ENCODE peak calls at places on chromosomes 6 and 20, in ten cellular contexts. W is heart right ventricle, Q is ovary, L is WERI-Rb-1, C is fibroblast of the aortic adventitia, F is fibroblast of pulmonary artery, D is fibroblast of lung, Y is AG04450, B is adrenal gland, N is kidney epithelial cell. J is an unnamed sample.

GRCh38 chr6:2695464-2696095 is 55.1 kb downstream of the MYLK4 start:
- DNase-seq in B (no peak), C (peak; percentile 70), F (peak; percentile 76), D (peak; percentile 74), L (no peak), Y (peak; percentile 7), N (no peak), Q (no peak), W (no peak), J (no peak)

GRCh38 chr20:38260025-38260377 is 534 bp downstream of the KIAA1755 start:
- DNase-seq in N (no peak), D (no peak), Q (no peak), C (peak; percentile 52), W (no peak), L (no peak), B (no peak), F (no peak), Y (no peak), J (no peak)

GRCh38 chr6:107823047-107823557 is 1.0 kb downstream of the SCML4 start:
- DNase-seq in Y (no peak), F (no peak), L (no peak), C (no peak), D (no peak), W (no peak), Q (no peak), B (no peak), N (no peak), J (no peak)

GRCh38 chr20:17958326-17959256 is 10.0 kb downstream of the SNX5 start:
- DNase-seq in Q (no peak), L (no peak), C (no peak), W (no peak), N (no peak), F (no peak), D (peak; percentile 71), Y (no peak), B (no peak), J (no peak)

GRCh38 chr6:72272958-72273357 is 348.9 kb upstream of the KCNQ5 start:
- DNase-seq in W (no peak), Q (no peak), L (no peak), D (peak; percentile 44), C (peak; percentile 0), F (peak; percentile 26), Y (peak; percentile 13), N (no peak), B (no peak), J (no peak)

GRCh38 chr6:75345413-75345812 is 60.8 kb upstream of the TMEM30A start:
- DNase-seq in Y (no peak), N (no peak), W (no peak), F (no peak), B (no peak), D (no peak), C (no peak), L (peak; percentile 45), Q (no peak), J (no peak)

GRCh38 chr20:40254023-40254772 is 434.8 kb downstream of the MAFB start:
- DNase-seq in F (peak; percentile 7), D (peak; percentile 17), Q (peak; percentile 26), W (peak; percentile 34), B (peak; percentile 40), L (no peak), C (peak; percentile 6), Y (no peak), N (no peak), J (no peak)

GRCh38 chr6:169323221-169323620 is 69.6 kb upstream of the THBS2 start:
- DNase-seq in W (no peak), L (no peak), D (no peak), F (no peak), C (no peak), N (no peak), Y (no peak), B (no peak), Q (no peak), J (no peak)

GRCh38 chr20:32163951-32164350 is 43.6 kb downstream of the PLAGL2 start:
- DNase-seq in N (no peak), Q (no peak), Y (no peak), B (no peak), L (no peak), C (no peak), F (no peak), D (no peak), W (no peak), J (no peak)

DNA sequence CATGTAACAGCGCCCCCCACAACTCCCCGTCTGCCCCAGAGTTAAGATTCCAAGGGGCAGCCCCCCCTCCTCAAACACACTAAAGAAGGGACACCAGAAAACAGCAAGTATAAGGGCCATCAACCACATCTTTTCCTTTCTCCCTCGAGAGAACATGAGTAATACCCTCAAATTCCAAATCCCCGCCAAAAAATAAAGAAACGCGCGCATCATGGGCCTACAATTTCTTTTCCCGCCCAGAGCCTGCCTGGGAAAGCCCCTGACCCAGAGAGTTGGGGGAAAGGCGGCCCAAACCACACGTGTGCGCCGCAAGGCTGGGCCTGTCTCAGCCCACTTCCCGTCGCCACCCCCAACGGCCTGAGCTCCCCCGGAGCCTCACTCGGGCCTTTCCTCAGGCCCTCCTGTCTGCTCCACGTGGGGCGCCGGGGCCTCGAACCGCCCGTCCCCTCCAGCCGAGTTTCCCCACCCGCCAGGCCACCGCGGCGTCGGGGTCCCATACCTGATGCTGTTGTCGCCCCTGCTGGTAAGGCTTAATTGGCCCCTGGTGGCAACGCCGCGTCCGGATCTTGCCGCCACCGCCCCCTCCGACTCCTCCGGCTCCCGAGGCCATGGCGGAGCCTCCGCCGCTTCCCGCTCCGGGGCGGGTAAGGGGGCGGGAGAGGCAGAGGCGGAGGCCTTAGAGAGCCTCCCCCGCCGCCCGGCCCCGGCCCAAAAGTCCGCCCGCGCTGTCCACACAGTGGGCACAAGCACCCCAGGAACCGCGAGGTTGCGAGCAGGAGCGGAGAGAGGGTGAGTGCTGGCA is 746 bp downstream of the NUP153 start:
- DNase-seq in C (peak; percentile 56), L (peak; percentile 76), B (peak; percentile 60), Q (peak; percentile 73), Y (peak; percentile 27), W (peak; percentile 59), D (peak; percentile 42), F (peak; percentile 61), N (no peak), J (no peak)
- TF ChIP-seq CTCF in C (no peak), L (peak; percentile 20), B (peak; percentile 9), Q (no peak), Y (no peak), W (no peak), D (no peak), F (no peak), N (peak; percentile 13), J (peak; percentile 29)

GRCh38 chr6:15317251-15317650 is 71.4 kb downstream of the JARID2 start:
- DNase-seq in F (no peak), L (no peak), N (no peak), Q (no peak), Y (no peak), D (no peak), B (no peak), C (no peak), W (no peak), J (no peak)

GRCh38 chr6:15316754-15317153 is 70.9 kb downstream of the JARID2 start:
- DNase-seq in D (no peak), N (no peak), L (no peak), Y (no peak), B (no peak), C (no peak), F (no peak), W (no peak), Q (no peak), J (no peak)

GRCh38 chr6:15319677-15320076 is 73.8 kb downstream of the JARID2 start:
- DNase-seq in D (no peak), L (no peak), W (no peak), F (no peak), B (no peak), Y (no peak), C (no peak), N (no peak), Q (no peak), J (no peak)

GRCh38 chr6:15320683-15321082 is 74.8 kb downstream of the JARID2 start:
- DNase-seq in Y (no peak), L (no peak), W (no peak), B (no peak), D (peak; percentile 53), Q (no peak), F (peak; percentile 53), C (peak; percentile 50), N (no peak), J (no peak)

GRCh38 chr6:15317934-15318902 is 72.3 kb downstream of the JARID2 start:
- DNase-seq in W (no peak), L (no peak), Y (no peak), C (no peak), F (no peak), Q (no peak), B (no peak), N (no peak), D (no peak), J (no peak)
- H3K4me3 ChIP-seq in W (no peak overlapping the region), L (no peak overlapping the region), Y (no peak overlapping the region), C (no peak overlapping the region), F (no peak overlapping the region), Q (no peak overlapping the region), B (no peak overlapping the region), N (no peak overlapping the region), D (no peak overlapping the region), J (no peak overlapping the region)

DNA sequence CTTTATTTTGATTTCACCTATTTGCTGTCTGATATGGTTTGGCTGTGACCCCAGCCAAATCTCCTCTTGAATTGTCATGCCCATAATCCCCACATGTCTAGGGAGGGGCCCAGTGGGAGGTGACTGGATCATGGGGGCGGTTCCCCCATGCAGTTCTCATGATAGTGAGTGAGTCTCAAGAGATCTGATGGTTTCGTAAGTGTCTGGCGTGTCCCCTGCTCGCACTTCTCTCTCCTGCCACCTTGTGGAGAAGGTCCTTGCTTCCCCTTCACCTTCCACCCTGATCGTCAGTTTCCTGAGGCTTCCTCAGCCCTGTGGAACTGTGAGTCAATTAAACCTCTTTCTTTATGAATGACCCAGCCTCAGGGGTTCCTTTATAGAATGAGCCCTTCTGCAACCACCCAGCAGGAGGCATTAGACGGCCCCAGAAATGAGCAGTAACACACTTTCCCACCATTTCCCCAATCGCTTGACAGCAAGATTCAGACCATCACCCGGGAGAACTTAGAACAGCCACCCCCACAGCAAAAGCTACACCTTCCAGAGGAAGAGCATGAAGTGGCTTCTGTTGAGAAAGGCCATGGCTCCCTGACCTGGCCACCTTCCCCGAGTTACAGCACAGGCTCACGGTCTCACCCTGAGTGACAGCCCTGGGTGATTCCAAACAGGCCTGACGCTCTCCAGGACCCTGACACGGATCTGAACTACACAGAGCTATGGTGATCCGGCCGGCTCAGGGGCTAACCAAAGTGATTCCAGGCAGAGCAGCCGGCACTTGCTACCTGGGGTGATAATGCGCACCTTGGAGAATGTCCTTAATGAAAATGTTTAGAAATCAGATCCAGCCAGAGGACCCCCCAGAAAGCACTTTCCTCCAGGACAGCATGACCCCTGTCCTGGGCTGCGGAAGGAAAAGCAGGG is 131.2 kb upstream of the CDH4 start:
- DNase-seq in B (peak; percentile 48), C (peak; percentile 53), F (peak; percentile 26), Y (peak; percentile 18), Q (no peak), N (peak; percentile 44), D (peak; percentile 75), W (no peak), L (peak; percentile 48), J (no peak)
- TF ChIP-seq CTCF in B (peak; percentile 46), C (peak; percentile 35), F (peak; percentile 22), Y (peak; percentile 55), Q (no peak), N (peak; percentile 63), D (peak; percentile 63), W (peak; percentile 49), L (peak; percentile 63), J (peak; percentile 77)

DNA sequence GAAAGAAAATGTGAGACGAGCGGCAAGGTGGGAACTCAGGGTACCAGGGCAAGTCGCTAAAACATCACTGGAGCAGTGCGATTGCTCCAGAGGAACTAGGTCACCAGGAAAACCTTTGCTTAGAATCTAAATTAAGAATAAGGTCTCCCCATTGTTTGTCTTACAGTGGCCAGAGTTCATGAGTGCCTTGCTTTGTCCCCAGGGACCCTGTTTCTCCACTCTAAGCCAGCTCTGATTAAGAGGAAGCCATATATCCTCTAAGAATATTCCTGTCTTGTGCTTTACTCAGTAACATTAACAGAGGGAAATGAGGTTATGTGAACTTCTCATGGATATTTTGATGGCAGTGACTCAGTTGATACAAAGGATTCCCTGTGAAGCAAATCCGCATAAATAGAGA is 305.8 kb downstream of the CD83 start:
- DNase-seq in Y (no peak), L (no peak), Q (no peak), C (peak; percentile 15), N (no peak), W (no peak), D (no peak), B (peak; percentile 38), F (peak; percentile 29), J (no peak)
- H3K4me3 ChIP-seq in Y (no peak overlapping the region), L (no peak overlapping the region), Q (no peak overlapping the region), C (no peak overlapping the region), N (no peak overlapping the region), W (no peak overlapping the region), D (no peak overlapping the region), B (no peak overlapping the region), F (no peak overlapping the region), J (no peak overlapping the region)